ENCODE peak calls at places on chromosomes 2 and 18, in four cellular contexts. Y, T, E and S are unnamed samples.
A peak's percentile ranks its signal among the peaks of the same experiment; 100 is the strongest.

GRCh38 chr2:209331291-209331844 is 92.5 kb upstream of the MAP2 start:
- DNase-seq in Y (no peak), T (peak; percentile 31), E (no peak), S (no peak)

GRCh38 chr2:16096962-16097361 is 156.6 kb downstream of the MYCN start:
- DNase-seq in Y (no peak), E (no peak), T (no peak), S (no peak)

GRCh38 chr2:7430869-7431641 is 513.8 kb downstream of the RNF144A start:
- DNase-seq in Y (no peak), E (no peak), T (no peak), S (no peak)

GRCh38 chr2:161165266-161165665 is 5.0 kb downstream of the TANK start:
- DNase-seq in Y (no peak), E (no peak), T (no peak), S (no peak)

GRCh38 chr2:10286216-10287037 is 16.3 kb upstream of the HPCAL1 start:
- DNase-seq in Y (no peak), E (no peak), T (peak; percentile 93), S (no peak)

GRCh38 chr2:8003462-8004075 is 678.3 kb upstream of the ID2 start:
- DNase-seq in T (peak; percentile 93), Y (peak; percentile 13), E (no peak), S (no peak)

GRCh38 chr2:138445227-138445626 is 56.3 kb upstream of the SPOPL start:
- DNase-seq in T (peak; percentile 35), E (no peak), Y (no peak), S (no peak)

GRCh38 chr18:78860117-78860516 is 119.5 kb upstream of the SALL3 start:
- DNase-seq in T (no peak), Y (no peak), E (no peak), S (no peak)

GRCh38 chr2:200483729-200484198 is 26.1 kb downstream of the KCTD18 start:
- DNase-seq in T (peak; percentile 34), E (peak; percentile 25), Y (peak; percentile 15), S (peak; percentile 26)

GRCh38 chr2:218879881-218880748 is 537 bp upstream of the WNT10A start:
- DNase-seq in Y (peak; percentile 37), T (peak; percentile 74), E (peak; percentile 80), S (peak; percentile 83)

GRCh38 chr2:88596141-88596830 is 31.0 kb downstream of the EIF2AK3 start:
- DNase-seq in Y (no peak), E (no peak), T (no peak), S (no peak)

GRCh38 chr18:41457730-41458129 is 497.3 kb upstream of the PIK3C3 start:
- DNase-seq in E (no peak), T (no peak), Y (no peak), S (no peak)

GRCh38 chr2:191790737-191791136 is 56.2 kb downstream of the CAVIN2 start:
- DNase-seq in T (no peak), Y (no peak), E (no peak), S (no peak)

GRCh38 chr2:5385596-5385995 is 306.6 kb upstream of the SOX11 start:
- DNase-seq in E (no peak), T (no peak), Y (no peak), S (no peak)

GRCh38 chr2:67255933-67256615 is 141.1 kb upstream of the ETAA1 start:
- DNase-seq in T (no peak), E (no peak), Y (no peak), S (no peak)
- TF ChIP-seq TAF1 in T (no peak), E (no peak), Y (no peak), S (no peak)

GRCh38 chr2:111994042-111994441 is 61.0 kb upstream of the TMEM87B start:
- DNase-seq in Y (no peak), E (no peak), T (no peak), S (no peak)
- TF ChIP-seq POLR2AphosphoS5 in Y (no peak), E (no peak), T (no peak), S (no peak)

GRCh38 chr2:235555356-235555755 is 61.5 kb downstream of the AGAP1 start:
- DNase-seq in Y (no peak), E (no peak), T (no peak), S (no peak)
- TF ChIP-seq TAF1 in Y (no peak), E (no peak), T (no peak), S (no peak)

GRCh38 chr18:10213526-10213925 is 240.9 kb upstream of the APCDD1 start:
- DNase-seq in Y (no peak), T (no peak), E (peak; percentile 7), S (no peak)
- TF ChIP-seq POLR2AphosphoS5 in Y (no peak), T (no peak), E (no peak), S (no peak)

GRCh38 chr2:162474006-162474405 is 130.1 kb downstream of the GCA start:
- DNase-seq in Y (no peak), T (no peak), E (no peak), S (no peak)

GRCh38 chr2:162478721-162479129 is 134.8 kb downstream of the GCA start:
- DNase-seq in E (no peak), T (no peak), Y (no peak), S (no peak)

GRCh38 chr2:162477011-162477410 is 133.1 kb downstream of the GCA start:
- DNase-seq in E (no peak), T (no peak), Y (no peak), S (no peak)

GRCh38 chr2:162473296-162473695 is 129.4 kb downstream of the GCA start:
- DNase-seq in Y (no peak), E (no peak), T (no peak), S (no peak)

DNA sequence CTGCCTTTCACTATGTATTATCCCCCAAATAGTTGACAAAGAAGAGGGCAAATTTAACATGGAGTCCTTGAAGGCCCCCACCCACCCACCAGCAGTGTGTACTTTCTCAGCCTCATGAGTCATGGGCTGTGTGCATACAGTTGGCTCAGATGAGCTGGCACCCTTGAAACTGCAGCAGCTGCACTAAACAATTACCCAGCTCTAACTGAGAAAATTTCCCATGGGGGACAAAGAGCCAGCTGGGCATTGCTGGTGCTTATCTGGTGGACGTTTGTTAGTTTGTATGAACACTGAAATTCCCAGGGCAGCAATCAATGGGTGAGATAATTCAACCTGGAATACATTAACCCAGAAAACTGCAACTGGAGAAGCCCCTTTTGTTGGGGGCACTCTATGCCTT is 131.7 kb downstream of the GCA start:
- DNase-seq in T (no peak), Y (no peak), E (no peak), S (no peak)
- TF ChIP-seq TAF1 in T (no peak), Y (no peak), E (no peak), S (no peak)

GRCh38 chr2:144776766-144777165 is 256.8 kb upstream of the ZEB2 start:
- DNase-seq in T (no peak), Y (no peak), E (no peak), S (no peak)
- TF ChIP-seq POLR2AphosphoS5 in T (no peak), Y (no peak), E (no peak), S (no peak)